ENCODE peak calls at places on chromosomes 2 and 18, in ten cellular contexts. L, P, E, X, R, Z, F, T, C and V are unnamed samples.

GRCh38 chr2:191382801-191383200 is 137.6 kb downstream of the MYO1B start:
- DNase-seq in Z (no peak), E (no peak), T (no peak), R (no peak), P (no peak), X (no peak), L (peak), F (peak), C (peak), V (no peak)

GRCh38 chr2:101327863-101328394 is 19.4 kb upstream of the RNF149 start:
- DNase-seq in T (no peak), C (no peak), Z (no peak), P (no peak), R (no peak), L (peak), E (no peak), F (no peak), X (no peak), V (no peak)

GRCh38 chr2:216829533-216829932 is 30.3 kb downstream of the TNP1 start:
- DNase-seq in Z (no peak), X (no peak), T (peak), F (peak), E (peak), P (no peak), R (no peak), L (peak), C (no peak), V (peak)

GRCh38 chr2:101119431-101119830 is 31.8 kb downstream of the TBC1D8 start:
- DNase-seq in R (no peak), T (peak), P (no peak), E (peak), Z (no peak), L (no peak), C (no peak), F (no peak), X (no peak), V (peak)

GRCh38 chr2:101883860-101884259 is 107.9 kb upstream of the IL1R2 start:
- DNase-seq in R (no peak), E (no peak), Z (no peak), C (peak), L (peak), F (peak), P (peak), X (no peak), T (peak), V (no peak)

GRCh38 chr2:27681844-27682243 is 18.2 kb downstream of the SLC4A1AP start:
- DNase-seq in T (no peak), L (peak), F (no peak), Z (no peak), P (no peak), X (no peak), E (no peak), C (no peak), R (no peak), V (no peak)

GRCh38 chr2:67075530-67076253 is 321.4 kb upstream of the ETAA1 start:
- DNase-seq in R (no peak), T (no peak), X (no peak), L (no peak), C (no peak), P (no peak), Z (no peak), F (no peak), E (no peak), V (no peak)

GRCh38 chr2:219002395-219003266 is 9.4 kb upstream of the CRYBA2 start:
- DNase-seq in Z (peak), C (no peak), P (no peak), L (peak), R (no peak), T (no peak), E (peak), F (peak), X (no peak), V (no peak)

GRCh38 chr2:166573393-166573792 is 79.3 kb upstream of the SCN7A start:
- DNase-seq in X (peak), E (no peak), L (no peak), F (no peak), Z (no peak), T (peak), R (no peak), P (no peak), C (peak), V (no peak)

GRCh38 chr18:13161276-13161899 is 57.2 kb upstream of the LDLRAD4 start:
- DNase-seq in X (no peak), L (no peak), C (no peak), T (no peak), Z (no peak), P (no peak), R (no peak), F (peak), E (no peak), V (no peak)